ENCODE peak calls at places on chromosome 3, in five cellular contexts. X, T, D, V and G are unnamed samples.
A peak's percentile ranks its signal among the peaks of the same experiment; 100 is the strongest.

GRCh38 chr3:43223670-43224364 is 62.5 kb upstream of the SNRK start:
- DNase-seq in X (no peak), T (no peak), D (no peak), V (peak; percentile 35), G (no peak)

GRCh38 chr3:193556841-193557240 is 2.1 kb upstream of the ATP13A4 start:
- DNase-seq in X (no peak), T (no peak), D (no peak), V (no peak), G (no peak)

GRCh38 chr3:45537960-45538640 is 56.5 kb upstream of the LIMD1 start:
- DNase-seq in X (no peak), T (no peak), D (peak; percentile 77), V (peak; percentile 55), G (no peak)

GRCh38 chr3:63467392-63467791 is 185.1 kb upstream of the SNTN start:
- DNase-seq in X (no peak), T (peak; percentile 13), D (no peak), V (no peak), G (no peak)

GRCh38 chr3:126040386-126040785 is 43.5 kb downstream of the SLC41A3 start:
- DNase-seq in X (no peak), T (no peak), D (no peak), V (no peak), G (no peak)

GRCh38 chr3:189300345-189300744 is 128.6 kb downstream of the TPRG1 start:
- DNase-seq in X (no peak), T (no peak), D (no peak), V (no peak), G (no peak)

GRCh38 chr3:70861234-70861633 is 548.8 kb upstream of the MDFIC2 start:
- DNase-seq in X (no peak), T (no peak), D (no peak), V (peak; percentile 96), G (no peak)

GRCh38 chr3:94004301-94004910 is 24.0 kb downstream of the STX19 start:
- DNase-seq in X (peak; percentile 60), T (no peak), D (no peak), V (peak; percentile 82), G (peak; percentile 45)

GRCh38 chr3:88019024-88019423 is 39.8 kb downstream of the CGGBP1 start:
- DNase-seq in X (no peak), T (no peak), D (no peak), V (no peak), G (peak; percentile 28)

GRCh38 chr3:34988296-34988695 is 651.0 kb upstream of the ARPP21 start:
- DNase-seq in X (no peak), T (no peak), D (no peak), V (no peak), G (no peak)

GRCh38 chr3:15638193-15638890 is 36.8 kb downstream of the BTD start:
- DNase-seq in X (no peak), T (no peak), D (no peak), V (peak; percentile 74), G (no peak)

GRCh38 chr3:15638891-15639262 is 37.3 kb downstream of the BTD start:
- DNase-seq in X (no peak), T (no peak), D (no peak), V (no peak), G (no peak)

GRCh38 chr3:15636028-15636709 is 34.6 kb downstream of the BTD start:
- DNase-seq in X (no peak), T (no peak), D (no peak), V (peak; percentile 96), G (peak; percentile 75)

GRCh38 chr3:15634671-15635661 is 33.4 kb downstream of the BTD start:
- DNase-seq in X (no peak), T (no peak), D (no peak), V (peak; percentile 92), G (peak; percentile 93)

GRCh38 chr3:15637131-15637951 is 35.8 kb downstream of the BTD start:
- DNase-seq in X (no peak), T (no peak), D (no peak), V (no peak), G (no peak)
- TF ChIP-seq CTCF in X (no peak), T (no peak), D (no peak), V (no peak), G (no peak)

GRCh38 chr3:100748967-100749366 is 39.7 kb downstream of the TFG start:
- DNase-seq in X (no peak), T (no peak), D (no peak), V (no peak), G (no peak)
- H3K4me3 ChIP-seq in X (no peak overlapping the region), T (no peak overlapping the region), D (no peak overlapping the region), V (no peak overlapping the region), G (no peak overlapping the region)

DNA sequence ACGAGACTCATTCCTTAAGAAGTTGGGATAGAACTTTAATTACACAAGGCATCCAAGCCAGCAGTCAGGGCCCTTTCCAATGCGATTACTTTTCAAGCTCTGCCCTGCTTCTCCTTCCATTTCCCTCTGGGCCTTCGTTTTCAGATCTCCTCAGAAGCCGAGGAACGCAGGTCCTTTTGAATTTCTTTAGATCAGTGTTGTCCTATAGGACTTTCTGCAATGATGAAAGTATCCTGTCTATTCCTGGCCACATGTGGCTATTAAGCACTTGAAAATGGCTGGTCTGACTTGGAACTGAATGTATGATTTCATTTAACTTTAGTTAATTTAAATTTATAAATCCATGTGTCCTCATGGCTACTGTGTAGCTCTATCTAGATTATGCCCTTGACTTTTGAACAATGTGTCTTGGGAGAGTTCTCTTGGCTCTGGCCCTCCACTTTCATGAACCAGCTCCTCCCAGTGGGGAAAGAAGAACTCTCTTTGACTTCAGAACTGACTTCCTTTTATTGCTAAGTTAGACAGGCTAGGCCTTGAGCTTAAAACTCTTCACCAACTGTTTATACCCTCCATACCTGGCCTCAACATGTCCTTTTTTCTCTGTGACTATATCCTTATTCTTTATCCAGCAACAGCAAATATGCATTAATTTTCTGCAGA is 22.7 kb downstream of the TGFBR2 start:
- DNase-seq in X (no peak), T (no peak), D (no peak), V (no peak), G (no peak)
- TF ChIP-seq CTCF in X (peak; percentile 20), T (no peak), D (peak; percentile 56), V (peak; percentile 26), G (peak; percentile 35)

DNA sequence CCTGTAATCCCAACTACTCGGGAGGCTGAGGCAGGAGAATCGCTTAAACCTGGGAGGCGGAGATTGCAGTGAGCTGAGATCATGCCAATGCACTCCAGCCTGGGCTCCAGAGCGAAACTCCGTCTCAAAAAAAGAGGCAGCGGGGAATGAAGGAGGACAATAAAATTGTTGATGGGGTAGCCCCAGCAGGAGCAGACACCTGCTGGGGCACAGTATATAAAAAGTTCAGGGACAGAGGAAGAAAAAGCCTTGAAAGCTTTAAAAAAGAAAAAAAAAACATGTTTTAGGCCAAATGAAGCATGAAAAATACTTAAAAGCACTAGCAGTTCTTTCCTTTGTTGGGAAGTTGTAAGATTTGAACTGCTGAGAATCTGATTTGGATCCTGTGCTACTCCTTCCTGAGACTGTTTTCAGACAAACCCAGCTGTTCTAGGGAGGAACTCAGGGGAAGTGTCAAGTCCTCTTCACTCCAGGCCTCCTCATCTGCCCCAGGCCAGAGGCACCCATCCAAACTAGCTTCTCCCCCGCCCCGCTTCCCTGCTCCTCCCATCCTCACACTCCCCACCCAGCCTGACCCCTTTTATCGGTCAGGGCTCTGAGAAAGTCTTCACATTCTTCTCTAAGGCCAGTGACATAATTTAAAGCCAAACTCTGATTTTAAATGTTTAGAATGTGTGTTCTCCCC is 5.0 kb downstream of the IL17RD start:
- DNase-seq in X (no peak), T (no peak), D (peak; percentile 64), V (no peak), G (no peak)
- H3K4me3 ChIP-seq in X (no peak overlapping the region), T (no peak overlapping the region), D (no peak overlapping the region), V (no peak overlapping the region), G (no peak overlapping the region)

DNA sequence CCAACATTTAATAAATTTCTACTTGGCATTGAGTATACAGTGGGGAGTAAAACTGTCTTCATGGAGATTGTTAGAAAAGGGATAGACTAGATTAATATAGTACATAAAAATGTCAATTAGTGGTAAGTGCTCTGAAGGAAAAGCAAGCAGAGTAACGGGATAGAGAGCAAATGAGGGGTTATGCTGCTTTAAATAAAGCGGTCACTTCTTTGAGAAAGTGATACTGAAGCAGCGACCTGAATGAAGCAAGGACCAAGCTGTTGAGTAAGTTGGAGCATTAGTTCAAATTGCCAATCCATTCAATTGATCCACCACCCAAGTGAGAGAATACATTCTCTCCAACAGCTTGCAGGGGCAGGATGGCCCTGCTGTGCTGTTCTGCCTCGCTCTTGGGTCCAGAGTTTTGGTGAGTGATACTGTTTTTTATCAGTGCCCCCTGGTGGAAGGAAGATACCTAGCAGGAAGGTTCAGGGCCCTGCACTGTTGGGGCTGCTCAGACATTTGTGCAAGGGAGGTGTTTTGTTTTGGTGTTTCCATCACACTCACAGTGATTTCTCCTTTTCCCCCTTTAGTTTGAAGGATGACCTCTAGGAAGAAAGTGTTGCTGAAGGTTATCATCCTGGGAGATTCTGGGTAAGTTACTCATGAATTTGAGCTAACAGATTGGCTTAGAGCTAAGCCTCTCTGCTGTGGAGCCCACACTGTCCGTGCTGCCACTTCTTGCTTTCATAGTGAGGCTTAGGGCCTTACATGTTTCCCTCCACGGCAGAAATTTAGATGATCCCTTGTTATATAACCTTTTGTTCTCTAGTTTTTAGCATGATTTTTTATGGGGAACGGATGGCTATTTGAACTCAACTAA is 69.0 kb downstream of the RAB7A start:
- DNase-seq in X (peak; percentile 62), T (peak; percentile 72), D (no peak), V (peak; percentile 69), G (no peak)
- TF ChIP-seq CTCF in X (peak; percentile 84), T (peak; percentile 85), D (peak; percentile 86), V (peak; percentile 86), G (peak; percentile 82)

DNA sequence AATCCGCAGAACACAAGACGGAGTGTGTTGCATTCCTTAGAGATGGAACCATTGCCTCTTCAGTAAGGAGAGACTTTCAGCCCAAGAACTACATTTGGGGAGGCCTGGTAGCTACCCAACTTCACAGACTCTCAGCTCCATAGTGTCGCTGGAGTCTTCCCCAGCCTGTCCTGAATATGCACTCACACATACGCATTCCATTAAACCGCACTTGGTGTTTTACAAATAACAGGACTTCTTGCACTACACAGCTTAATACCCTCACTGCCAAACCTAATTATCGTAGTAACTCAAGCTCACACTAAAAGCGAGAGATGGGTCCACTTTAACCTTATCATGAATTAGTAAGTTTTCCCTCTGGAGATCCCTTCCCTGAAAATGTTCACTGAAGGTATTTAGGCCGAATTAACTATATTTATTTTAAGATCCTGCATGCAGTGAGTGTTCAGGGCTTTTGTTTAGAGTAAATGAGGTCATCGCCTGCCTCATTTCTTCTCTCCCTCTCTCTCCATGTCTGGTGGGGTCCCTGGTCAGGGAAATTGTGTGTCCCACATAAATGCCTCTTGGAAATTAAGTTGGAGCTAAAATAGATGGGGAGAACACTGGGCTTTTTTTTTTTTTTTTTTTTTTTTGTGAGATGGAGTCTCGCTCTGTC is 171.9 kb downstream of the FAM43A start:
- DNase-seq in X (no peak), T (no peak), D (no peak), V (no peak), G (no peak)
- H3K4me3 ChIP-seq in X (no peak overlapping the region), T (no peak overlapping the region), D (no peak overlapping the region), V (no peak overlapping the region), G (no peak overlapping the region)